ENCODE peak calls at places on chromosome 9, in seven cellular contexts. H is SK-N-SH, X is GM12891, W is HepG2, C is K562, O is GM12878, Q is H1. Y is an unnamed sample.

GRCh38 chr9:71941060-71941568 is 29.7 kb downstream of the C9orf85 start:
- DNase-seq in H (no peak), X (no peak), W (no peak), C (no peak), O (no peak), Q (no peak), Y (no peak)

GRCh38 chr9:123925820-123926219 is 4.1 kb downstream of the DENND1A start:
- DNase-seq in H (no peak), X (no peak), W (peak), C (no peak), O (no peak), Q (no peak), Y (no peak)

GRCh38 chr9:78062710-78063109 is 31.1 kb upstream of the GNAQ start:
- DNase-seq in H (no peak), X (no peak), W (no peak), C (no peak), O (no peak), Q (no peak), Y (no peak)

GRCh38 chr9:87309236-87309635 is 188.4 kb upstream of the DAPK1 start:
- DNase-seq in H (no peak), X (no peak), W (no peak), C (no peak), O (no peak), Q (no peak), Y (no peak)

GRCh38 chr9:93675336-93676150 is 99.2 kb downstream of the PHF2 start:
- DNase-seq in H (peak), X (no peak), W (no peak), C (no peak), O (no peak), Q (peak), Y (peak)

GRCh38 chr9:90455316-90455715 is 187.3 kb downstream of the DIRAS2 start:
- DNase-seq in H (no peak), X (no peak), W (no peak), C (no peak), O (no peak), Q (no peak), Y (no peak)

GRCh38 chr9:107484117-107484723 is 5.3 kb downstream of the KLF4 start:
- DNase-seq in H (peak), X (no peak), W (peak), C (peak), O (peak), Q (no peak), Y (no peak)

GRCh38 chr9:110604101-110604710 is 24.7 kb upstream of the SVEP1 start:
- DNase-seq in H (no peak), X (no peak), W (no peak), C (no peak), O (no peak), Q (no peak), Y (no peak)

GRCh38 chr9:92706218-92706940 is 36.4 kb upstream of the IPPK start:
- DNase-seq in H (no peak), X (no peak), W (peak), C (peak), O (no peak), Q (peak), Y (no peak)

GRCh38 chr9:19480345-19480744 is 71.5 kb downstream of the ACER2 start:
- DNase-seq in H (no peak), X (no peak), W (no peak), C (no peak), O (no peak), Q (no peak), Y (no peak)

GRCh38 chr9:33158555-33159057 is 8.5 kb downstream of the B4GALT1 start:
- DNase-seq in H (no peak), X (no peak), W (no peak), C (no peak), O (no peak), Q (no peak), Y (no peak)

GRCh38 chr9:136247551-136247916 is 1.9 kb upstream of the QSOX2 start:
- DNase-seq in H (no peak), X (no peak), W (no peak), C (no peak), O (no peak), Q (no peak), Y (no peak)

GRCh38 chr9:1732670-1733069 is 282.5 kb upstream of the SMARCA2 start:
- DNase-seq in H (no peak), X (no peak), W (no peak), C (no peak), O (no peak), Q (no peak), Y (no peak)

GRCh38 chr9:95508242-95508967 is 8.4 kb downstream of the PTCH1 start:
- DNase-seq in H (peak), X (no peak), W (no peak), C (no peak), O (no peak), Q (peak), Y (no peak)

GRCh38 chr9:94140418-94140780 is 56.1 kb downstream of the PTPDC1 start:
- DNase-seq in H (no peak), X (no peak), W (no peak), C (no peak), O (no peak), Q (no peak), Y (no peak)

GRCh38 chr9:114285166-114285867 is 37.6 kb upstream of the ORM1 start:
- DNase-seq in H (peak), X (no peak), W (no peak), C (peak), O (no peak), Q (no peak), Y (no peak)

GRCh38 chr9:95217936-95218335 is 99.6 kb downstream of the FANCC start:
- DNase-seq in H (no peak), X (no peak), W (no peak), C (no peak), O (no peak), Q (no peak), Y (no peak)

GRCh38 chr9:128523199-128523925 is 18.8 kb downstream of the GLE1 start:
- DNase-seq in H (peak), X (no peak), W (no peak), C (no peak), O (no peak), Q (no peak), Y (no peak)

GRCh38 chr9:131361202-131361833 is 32.6 kb upstream of the PRRC2B start:
- DNase-seq in H (no peak), X (no peak), W (no peak), C (peak), O (no peak), Q (no peak), Y (no peak)

GRCh38 chr9:130498918-130499698 is 54.3 kb downstream of the ASS1 start:
- DNase-seq in H (peak), X (no peak), W (peak), C (no peak), O (no peak), Q (no peak), Y (no peak)

GRCh38 chr9:15149450-15149849 is 157.6 kb downstream of the TTC39B start:
- DNase-seq in H (no peak), X (no peak), W (no peak), C (no peak), O (no peak), Q (no peak), Y (no peak)

GRCh38 chr9:34408173-34408572 is 31.5 kb upstream of the MYORG start:
- DNase-seq in H (no peak), X (no peak), W (no peak), C (no peak), O (no peak), Q (no peak), Y (no peak)

GRCh38 chr9:6024035-6024554 is 8.7 kb upstream of the RANBP6 start:
- DNase-seq in H (peak), X (peak), W (peak), C (peak), O (no peak), Q (peak), Y (peak)

GRCh38 chr9:126151031-126151670 is 175.5 kb upstream of the MVB12B start:
- DNase-seq in H (peak), X (no peak), W (peak), C (no peak), O (no peak), Q (peak), Y (no peak)

GRCh38 chr9:131279196-131279926 is 3.1 kb upstream of the FAM78A start:
- DNase-seq in H (no peak), X (no peak), W (no peak), C (peak), O (no peak), Q (no peak), Y (no peak)

GRCh38 chr9:20694248-20694647 is 10.2 kb downstream of the FOCAD start:
- DNase-seq in H (no peak), X (no peak), W (no peak), C (no peak), O (no peak), Q (no peak), Y (no peak)
- TF ChIP-seq TAF1 in H (no peak), X (no peak), W (no peak), C (no peak), O (no peak), Q (no peak), Y (no peak)

GRCh38 chr9:134789168-134789567 is 91.4 kb upstream of the FCN2 start:
- DNase-seq in H (no peak), X (no peak), W (no peak), C (no peak), O (no peak), Q (no peak), Y (no peak)
- TF ChIP-seq POLR2AphosphoS5 in H (no peak), X (no peak), W (no peak), C (no peak), O (no peak), Q (no peak), Y (no peak)

GRCh38 chr9:88819471-88819870 is 171.8 kb upstream of the S1PR3 start:
- DNase-seq in H (no peak), X (no peak), W (no peak), C (no peak), O (no peak), Q (no peak), Y (no peak)
- TF ChIP-seq TAF1 in H (no peak), X (no peak), W (no peak), C (no peak), O (no peak), Q (no peak), Y (no peak)

GRCh38 chr9:137294684-137295312 is 7.3 kb downstream of the NRARP start:
- DNase-seq in H (peak), X (no peak), W (no peak), C (no peak), O (no peak), Q (no peak), Y (no peak)

GRCh38 chr9:137294091-137294683 is 7.9 kb downstream of the NRARP start:
- DNase-seq in H (peak), X (no peak), W (peak), C (peak), O (no peak), Q (peak), Y (no peak)

GRCh38 chr9:137296214-137297059 is 5.6 kb downstream of the NRARP start:
- DNase-seq in H (peak), X (no peak), W (no peak), C (no peak), O (no peak), Q (no peak), Y (no peak)

GRCh38 chr9:137297060-137297664 is 4.9 kb downstream of the NRARP start:
- DNase-seq in H (no peak), X (no peak), W (no peak), C (no peak), O (no peak), Q (peak), Y (no peak)

DNA sequence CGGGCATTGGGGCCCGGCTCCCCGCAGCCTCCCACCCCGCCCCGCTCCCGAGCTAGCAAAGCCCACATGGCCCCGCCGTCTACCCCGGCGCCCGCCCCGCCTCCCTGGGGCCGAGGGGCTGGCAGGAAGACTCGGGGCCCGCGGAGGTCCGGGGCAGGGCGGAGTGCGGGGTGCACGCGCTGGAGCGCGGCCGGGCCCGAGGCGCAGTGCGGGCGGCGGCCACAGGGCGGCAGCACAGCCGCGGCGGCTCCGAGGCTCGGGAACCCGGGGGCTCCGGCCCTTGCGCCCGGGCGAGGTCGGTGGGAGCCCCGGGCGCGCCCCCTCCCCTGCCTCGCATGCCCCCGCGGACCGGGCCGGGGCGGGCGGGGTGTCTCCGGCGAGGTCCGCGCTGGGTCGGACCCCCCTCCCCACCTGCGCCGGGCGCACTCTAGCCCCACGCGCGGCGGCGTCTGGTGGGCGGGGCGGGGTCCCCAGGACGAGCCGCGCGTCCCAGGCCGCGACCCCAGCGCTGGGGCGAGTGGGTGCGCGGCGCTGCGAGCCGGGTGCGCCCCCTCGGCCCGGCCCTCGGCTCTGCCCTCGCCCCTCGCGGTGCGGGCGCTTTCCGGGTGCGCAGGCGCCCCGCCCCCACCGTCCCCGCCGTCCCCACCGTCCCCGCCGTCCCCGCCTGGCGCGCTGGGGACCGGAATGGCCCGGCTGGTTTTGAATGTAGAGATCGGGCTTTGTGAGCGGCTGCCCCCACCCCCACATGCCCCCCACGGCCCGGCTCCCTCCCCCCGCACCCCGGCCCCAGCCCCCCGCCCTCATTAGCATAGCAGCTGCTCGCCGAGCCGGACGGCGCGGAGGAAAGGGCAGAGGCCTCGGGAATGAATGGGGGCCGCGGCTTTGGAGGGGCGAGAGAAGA is 6.5 kb downstream of the NRARP start:
- DNase-seq in H (peak), X (peak), W (no peak), C (peak), O (no peak), Q (peak), Y (peak)
- TF ChIP-seq POLR2AphosphoS5 in H (no peak), X (no peak), W (no peak), C (no peak), O (no peak), Q (no peak), Y (no peak)